ENCODE peak calls at places on chromosomes 6 and 20, in eight cellular contexts. A is BE2C; C is AG04450; B is HT-29; E is SW 1271; U is HS-5; X is CD8-positive, alpha-beta memory T cell; G is HTR-8/SVneo. D is an unnamed sample.

GRCh38 chr6:149317656-149318571 is at the start of gene TAB2:
- DNase-seq in A (peak), C (no peak), B (peak), E (no peak), U (no peak), X (peak), G (peak), D (peak)

GRCh38 chr6:32852844-32853540 is 512 bp downstream of the TAP1 start:
- DNase-seq in A (no peak), C (no peak), B (peak), E (no peak), U (no peak), X (peak), G (peak), D (no peak)

GRCh38 chr6:144316866-144317204 is 31.7 kb downstream of the UTRN start:
- DNase-seq in A (no peak), C (no peak), B (no peak), E (no peak), U (no peak), X (no peak), G (no peak), D (no peak)

GRCh38 chr20:32535316-32535952 is 49.7 kb downstream of the NOL4L start:
- DNase-seq in A (no peak), C (no peak), B (no peak), E (no peak), U (no peak), X (peak), G (no peak), D (no peak)

GRCh38 chr6:142440603-142441293 is 138.9 kb downstream of the ADGRG6 start:
- DNase-seq in A (no peak), C (no peak), B (no peak), E (no peak), U (no peak), X (no peak), G (no peak), D (no peak)

GRCh38 chr20:25324412-25324811 is 66.2 kb downstream of the ABHD12 start:
- DNase-seq in A (no peak), C (no peak), B (no peak), E (no peak), U (no peak), X (no peak), G (no peak), D (no peak)

GRCh38 chr6:21593927-21594421 is 423 bp downstream of the SOX4 start:
- DNase-seq in A (peak), C (no peak), B (no peak), E (peak), U (no peak), X (no peak), G (no peak), D (peak)

GRCh38 chr6:87909849-87910248 is 137.8 kb upstream of the SPACA1 start:
- DNase-seq in A (no peak), C (no peak), B (no peak), E (no peak), U (peak), X (no peak), G (peak), D (no peak)

GRCh38 chr20:60453847-60454246 is 495.6 kb downstream of the CDH26 start:
- DNase-seq in A (no peak), C (no peak), B (no peak), E (no peak), U (no peak), X (no peak), G (peak), D (peak)

GRCh38 chr20:41524980-41525613 is 93.1 kb downstream of the CHD6 start:
- DNase-seq in A (peak), C (no peak), B (no peak), E (no peak), U (no peak), X (no peak), G (no peak), D (no peak)

GRCh38 chr20:39645130-39645529 is 683.0 kb downstream of the DHX35 start:
- DNase-seq in A (no peak), C (no peak), B (no peak), E (no peak), U (no peak), X (no peak), G (no peak), D (no peak)

GRCh38 chr6:131982740-131983259 is 31.6 kb upstream of the CCN2 start:
- DNase-seq in A (no peak), C (peak), B (no peak), E (no peak), U (peak), X (no peak), G (peak), D (no peak)

GRCh38 chr6:46781478-46782378 is 11.5 kb upstream of the MEP1A start:
- DNase-seq in A (peak), C (peak), B (peak), E (no peak), U (peak), X (no peak), G (peak), D (peak)